ENCODE peak calls at places on chromosomes 4 and X, in eight cellular contexts. K, G, J, Q, C, F, V and I are unnamed samples. For H3K9me3, the result is how much of the 10 kb centered on the place peaks cover.

GRCh38 chr4:41323706-41324105 is 67.0 kb downstream of the UCHL1 start:
- DNase-seq in G (no peak), Q (no peak), C (no peak), V (no peak), F (no peak), K (no peak), J (no peak), I (no peak)

GRCh38 chr4:120870279-120870673 is 52.2 kb downstream of the PRDM5 start:
- DNase-seq in J (peak), G (no peak), Q (no peak), C (no peak), K (no peak), V (no peak), F (peak), I (peak)

GRCh38 chrX:16725067-16725466 is 5.7 kb downstream of the SYAP1 start:
- DNase-seq in Q (no peak), F (no peak), C (no peak), J (no peak), G (no peak), K (no peak), V (no peak), I (no peak)

GRCh38 chr4:73828945-73829344 is 7.5 kb upstream of the CXCL6 start:
- DNase-seq in Q (no peak), K (no peak), C (no peak), G (no peak), J (no peak), V (peak), F (no peak), I (no peak)

GRCh38 chr4:134328741-134329140 is 127.2 kb upstream of the PABPC4L start:
- DNase-seq in Q (no peak), V (no peak), G (no peak), C (no peak), J (no peak), K (no peak), F (no peak), I (peak)

GRCh38 chrX:34656467-34656841 is 631 bp downstream of the TMEM47 start:
- DNase-seq in C (no peak), J (peak), K (no peak), V (no peak), Q (no peak), G (no peak), F (no peak), I (peak)

GRCh38 chrX:57929373-57929772 is 19.1 kb upstream of the ZXDA start:
- DNase-seq in C (no peak), F (no peak), V (peak), Q (peak), J (no peak), G (no peak), K (no peak), I (no peak)

GRCh38 chr4:173167793-173168395 is 717 bp upstream of the GALNT7 start:
- DNase-seq in F (peak), G (peak), J (peak), K (peak), V (peak), Q (no peak), C (no peak), I (peak)

GRCh38 chr4:78627046-78627965 is 75.7 kb downstream of the ANXA3 start:
- DNase-seq in F (no peak), V (peak), Q (no peak), K (no peak), G (no peak), C (no peak), J (no peak), I (no peak)

GRCh38 chr4:185276036-185276435 is 66.6 kb downstream of the SNX25 start:
- DNase-seq in F (no peak), C (no peak), Q (no peak), V (peak), K (no peak), G (no peak), J (no peak), I (no peak)

GRCh38 chrX:43703211-43703791 is 47.2 kb downstream of the MAOA start:
- DNase-seq in F (peak), Q (no peak), V (peak), J (no peak), K (no peak), G (no peak), C (no peak), I (no peak)

GRCh38 chr4:85147481-85148076 is 181.1 kb upstream of the WDFY3 start:
- DNase-seq in J (peak), V (peak), C (peak), K (no peak), G (no peak), F (peak), Q (no peak), I (peak)

GRCh38 chrX:129755779-129756650 is 17.2 kb downstream of the XPNPEP2 start:
- DNase-seq in V (no peak), J (peak), Q (no peak), K (peak), F (no peak), G (peak), C (no peak), I (peak)

GRCh38 chrX:13939741-13940597 is 89.7 kb downstream of the GEMIN8 start:
- DNase-seq in F (no peak), Q (no peak), V (no peak), C (peak), G (no peak), K (no peak), J (no peak), I (no peak)

GRCh38 chrX:39854772-39855747 is 242.7 kb downstream of the BCOR start:
- DNase-seq in G (peak), Q (no peak), C (no peak), J (no peak), K (peak), V (no peak), F (no peak), I (no peak)

GRCh38 chr4:94995684-94996394 is 238.1 kb downstream of the BMPR1B start:
- DNase-seq in Q (peak), J (no peak), C (peak), G (no peak), K (no peak), V (peak), F (no peak), I (peak)

GRCh38 chr4:70559216-70559830 is 32.7 kb upstream of the AMBN start:
- DNase-seq in K (peak), C (peak), F (peak), J (peak), G (peak), V (peak), Q (peak), I (no peak)

GRCh38 chrX:124015721-124016120 is 54.2 kb downstream of the STAG2 start:
- DNase-seq in V (no peak), G (no peak), J (no peak), F (no peak), K (no peak), C (no peak), Q (no peak), I (no peak)

GRCh38 chr4:186204103-186204559 is 12.8 kb downstream of the CYP4V2 start:
- DNase-seq in K (no peak), F (no peak), V (peak), Q (no peak), G (peak), C (no peak), J (no peak), I (no peak)

GRCh38 chr4:187176261-187176910 is 452.7 kb upstream of the FAT1 start:
- DNase-seq in J (no peak), Q (no peak), G (no peak), F (no peak), V (no peak), K (no peak), C (no peak), I (no peak)

GRCh38 chrX:41095962-41096955 is 11.0 kb downstream of the USP9X start:
- DNase-seq in V (no peak), C (no peak), F (no peak), J (peak), Q (no peak), K (no peak), G (no peak), I (no peak)

DNA sequence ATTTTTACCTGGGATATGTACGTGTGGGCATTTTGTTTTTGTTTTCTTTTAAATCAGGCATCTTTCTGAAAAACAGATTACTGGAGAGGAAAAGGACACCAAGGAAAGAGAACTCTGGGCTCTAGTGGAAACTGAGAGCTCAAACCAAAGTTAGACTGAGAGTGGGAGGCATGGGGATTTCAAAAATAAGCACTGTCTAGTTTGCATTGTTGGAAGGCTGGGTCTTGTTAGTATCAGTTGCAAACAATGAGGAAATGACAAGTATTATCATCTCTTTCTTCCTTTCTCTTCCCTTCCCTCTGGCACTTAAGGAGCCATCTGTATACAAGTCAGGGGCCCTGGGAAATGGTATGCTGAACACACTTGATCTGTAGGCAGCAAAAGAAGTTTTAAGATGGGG is 48.1 kb upstream of the GRXCR1 start:
- DNase-seq in Q (no peak), F (no peak), C (no peak), J (no peak), V (no peak), G (no peak), K (no peak), I (no peak)
- H3K9me3 ChIP-seq in Q (under half), F (under half), C (under half), J (under half), V (under half), G (under half), K (under half), I (under half)

DNA sequence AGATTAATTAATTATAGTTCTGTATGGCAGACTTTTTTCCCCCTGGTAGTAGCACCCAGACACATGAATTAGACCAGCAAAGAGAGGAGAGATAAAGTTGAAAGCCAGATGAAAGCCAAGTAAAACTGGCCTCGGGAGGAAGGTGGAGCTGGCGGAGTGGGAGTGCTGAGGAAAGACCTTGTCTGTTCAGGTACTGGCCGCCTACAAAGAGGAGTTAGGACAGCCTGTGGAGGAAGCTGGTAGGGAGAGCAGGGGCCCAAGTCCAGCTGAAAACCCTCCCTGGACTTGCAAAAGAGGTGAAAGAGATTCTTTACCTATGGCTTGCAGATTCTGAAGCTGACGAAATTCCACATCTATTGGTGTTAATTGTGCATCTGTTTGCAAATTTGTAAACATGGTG is 11.7 kb downstream of the SHROOM2 start:
- DNase-seq in K (no peak), G (no peak), V (no peak), Q (no peak), J (no peak), C (no peak), F (no peak), I (no peak)
- H3K9me3 ChIP-seq in K (under half), G (under half), V (under half), Q (under half), J (under half), C (under half), F (under half), I (under half)

GRCh38 chr4:58303456-58303855 is 1193.3 kb upstream of the IGFBP7 start:
- DNase-seq in G (no peak), F (no peak), K (no peak), J (no peak), C (no peak), Q (no peak), V (no peak), I (no peak)
- H3K9me3 ChIP-seq in G (under half), F (under half), K (under half), J (under half), C (under half), Q (under half), V (under half), I (under half)

GRCh38 chr4:472881-473574 is 25.9 kb downstream of the ZNF721 start:
- DNase-seq in V (peak), J (peak), C (no peak), K (no peak), Q (peak), G (no peak), F (no peak), I (no peak)
- H3K9me3 ChIP-seq in V (under half), J (under half), C (under half), K (under half), Q (under half), G (under half), F (under half), I (under half)

GRCh38 chr4:147233-147632 is 22.9 kb downstream of the ZNF718 start:
- DNase-seq in C (no peak), G (no peak), K (no peak), V (no peak), J (no peak), Q (no peak), F (no peak), I (no peak)
- H3K9me3 ChIP-seq in C (under half), G (half or more), K (under half), V (under half), J (under half), Q (half or more), F (under half), I (under half)

GRCh38 chrX:44989995-44990770 is 117.2 kb downstream of the KDM6A start:
- DNase-seq in Q (no peak), G (no peak), K (no peak), J (no peak), V (no peak), C (no peak), F (no peak), I (no peak)
- H3K9me3 ChIP-seq in Q (under half), G (under half), K (under half), J (under half), V (under half), C (under half), F (under half), I (under half)

DNA sequence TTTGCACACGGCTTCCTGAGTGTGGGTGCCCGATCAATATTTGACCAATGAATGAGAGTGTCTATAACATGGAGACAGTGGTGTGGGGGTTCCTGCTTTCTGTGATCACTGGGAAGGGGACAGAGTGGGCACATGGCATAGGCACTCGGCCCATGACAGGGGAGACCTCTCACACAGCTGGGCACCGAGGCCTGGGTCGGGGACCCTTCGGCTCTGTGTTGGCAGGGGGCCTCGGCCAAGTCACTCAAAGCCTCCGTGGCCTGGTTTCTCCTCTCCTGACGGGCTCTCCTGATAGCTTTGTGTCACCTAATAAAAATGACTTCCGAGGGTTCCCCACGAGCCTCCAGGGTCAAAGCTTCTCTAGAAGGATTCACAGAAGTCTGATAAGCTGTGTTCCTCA is 43.9 kb upstream of the PSAPL1 start:
- DNase-seq in K (no peak), G (no peak), J (no peak), V (no peak), Q (no peak), F (no peak), C (no peak), I (no peak)
- H3K9me3 ChIP-seq in K (under half), G (under half), J (under half), V (under half), Q (under half), F (under half), C (under half), I (under half)

GRCh38 chrX:7127058-7127457 is 20.5 kb upstream of the STS start:
- DNase-seq in Q (no peak), V (peak), C (peak), K (no peak), J (no peak), F (no peak), G (no peak), I (no peak)
- H3K9me3 ChIP-seq in Q (under half), V (under half), C (under half), K (under half), J (under half), F (under half), G (under half), I (under half)

GRCh38 chrX:10121787-10122186 is 35.0 kb upstream of the CLCN4 start:
- DNase-seq in K (no peak), F (no peak), Q (no peak), C (no peak), J (no peak), G (no peak), V (no peak), I (no peak)
- H3K9me3 ChIP-seq in K (under half), F (under half), Q (half or more), C (under half), J (under half), G (under half), V (under half), I (under half)

GRCh38 chr4:58216461-58216860 is 1106.3 kb upstream of the IGFBP7 start:
- DNase-seq in G (no peak), V (no peak), C (no peak), F (no peak), K (no peak), Q (no peak), J (no peak), I (no peak)
- H3K9me3 ChIP-seq in G (under half), V (under half), C (under half), F (under half), K (under half), Q (under half), J (under half), I (under half)